ENCODE peak calls at places on chromosomes 3 and 15, in five cellular contexts. P is stomach, W is ovary, N is upper lobe of left lung, H is A549. D is an unnamed sample. For H3K4me1, the result is how much of the 10 kb centered on the place peaks cover.

GRCh38 chr3:13110678-13111116 is 37.5 kb upstream of the IQSEC1 start:
- DNase-seq in P (no peak), W (no peak), H (no peak), N (no peak), D (no peak)

GRCh38 chr15:22239806-22240180 is 159.5 kb downstream of the OR4M2 start:
- DNase-seq in P (no peak), N (no peak), H (no peak), W (no peak), D (no peak)

GRCh38 chr3:5126586-5126985 is 4.5 kb downstream of the ARL8B start:
- DNase-seq in W (no peak), P (no peak), N (no peak), H (no peak), D (no peak)

GRCh38 chr3:170718848-170719247 is 133.0 kb upstream of the SLC7A14 start:
- DNase-seq in H (no peak), P (no peak), W (no peak), N (no peak), D (no peak)

GRCh38 chr3:42647821-42648459 is 5.6 kb upstream of the ZBTB47 start:
- DNase-seq in H (no peak), N (no peak), W (no peak), P (no peak), D (no peak)

GRCh38 chr3:11604139-11604895 is 39.4 kb downstream of the VGLL4 start:
- DNase-seq in W (no peak), N (no peak), H (no peak), P (no peak), D (no peak)

GRCh38 chr3:128210711-128211110 is 57.4 kb downstream of the EEFSEC start:
- DNase-seq in H (no peak), P (no peak), N (no peak), W (no peak), D (no peak)

GRCh38 chr3:16789344-16790100 is 95.2 kb upstream of the PLCL2 start:
- DNase-seq in W (no peak), P (no peak), N (no peak), H (no peak), D (no peak)

GRCh38 chr15:96093063-96093462 is 237.4 kb upstream of the NR2F2 start:
- DNase-seq in P (no peak), W (no peak), N (no peak), H (no peak), D (no peak)

GRCh38 chr3:188706176-188706575 is 465.6 kb upstream of the TPRG1 start:
- DNase-seq in H (no peak), N (no peak), P (no peak), W (no peak), D (no peak)

GRCh38 chr3:45964139-45964538 is 20.9 kb downstream of the CXCR6 start:
- DNase-seq in P (no peak), W (no peak), H (no peak), N (no peak), D (no peak)

GRCh38 chr15:36426696-36427095 is 152.7 kb upstream of the CDIN1 start:
- DNase-seq in W (no peak), H (no peak), N (no peak), P (no peak), D (no peak)

GRCh38 chr3:127015282-127016042 is 32.5 kb downstream of the PLXNA1 start:
- DNase-seq in P (no peak), H (peak), N (no peak), W (no peak), D (no peak)

GRCh38 chr15:78174398-78174797 is 25.2 kb downstream of the IDH3A start:
- DNase-seq in W (no peak), N (no peak), H (no peak), P (no peak), D (peak)

GRCh38 chr15:90750186-90750585 is 33.0 kb downstream of the BLM start:
- DNase-seq in H (no peak), P (no peak), N (no peak), W (no peak), D (no peak)

GRCh38 chr3:158103956-158104338 is 2.3 kb downstream of the SHOX2 start:
- DNase-seq in W (no peak), N (peak), P (no peak), H (no peak), D (no peak)

GRCh38 chr3:160804762-160805161 is 48.7 kb downstream of the PPM1L start:
- DNase-seq in H (no peak), P (peak), N (no peak), W (peak), D (peak)

GRCh38 chr15:77455696-77456293 is 35.1 kb downstream of the HMG20A start:
- DNase-seq in N (no peak), P (no peak), W (no peak), H (no peak), D (no peak)

DNA sequence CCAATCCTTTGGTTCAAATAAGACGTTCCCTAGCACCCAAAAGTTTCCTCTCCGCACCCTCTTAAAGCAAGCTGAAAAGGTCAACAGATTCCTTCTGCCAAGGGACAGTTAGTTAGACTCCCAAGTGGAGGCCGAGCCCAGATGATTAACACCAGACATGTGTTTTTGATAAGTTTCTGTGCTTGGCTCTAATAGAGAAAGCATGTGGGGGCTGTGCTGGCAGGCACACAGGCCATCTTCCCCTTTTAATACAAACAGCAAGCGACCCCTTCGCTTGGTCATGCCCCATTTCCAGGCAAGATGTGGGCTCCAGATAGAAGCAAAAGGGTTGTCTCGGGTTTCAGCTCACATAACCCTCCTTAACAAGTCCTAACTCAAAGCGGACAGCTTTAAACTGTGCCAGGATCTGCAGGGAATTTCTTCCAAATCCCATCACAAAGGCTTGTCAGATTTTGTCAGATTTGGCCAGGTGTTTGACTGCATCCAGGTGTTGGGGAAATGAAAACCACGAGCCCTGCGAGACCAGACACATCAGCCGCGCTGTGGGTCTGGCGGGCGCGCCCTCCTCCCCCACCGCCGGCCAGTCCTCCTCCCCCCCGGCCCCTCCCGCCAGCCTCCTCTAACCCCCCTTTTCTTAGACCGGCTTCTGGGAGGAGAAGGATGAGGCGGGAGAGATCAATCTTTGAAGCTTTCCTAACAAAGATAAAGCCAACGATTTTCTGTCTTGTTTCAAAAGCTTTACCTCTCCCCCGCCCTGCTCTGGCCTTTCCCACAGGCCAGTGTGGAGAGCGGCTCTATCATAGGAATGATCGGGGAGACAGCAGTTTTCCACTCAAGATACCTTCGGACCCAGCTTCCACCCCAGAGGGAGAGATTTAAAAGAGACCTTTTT is 3.4 kb downstream of the HES1 start:
- DNase-seq in W (peak), H (peak), N (peak), P (no peak), D (no peak)
- H3K27ac ChIP-seq in W (no peak), H (peak), N (peak), P (peak), D (no peak)

GRCh38 chr15:63598467-63599400 is 1.5 kb downstream of the FBXL22 start:
- DNase-seq in W (no peak), H (no peak), N (no peak), P (peak), D (no peak)
- TF ChIP-seq POLR2A in W (no peak), H (no peak), N (no peak), P (no peak), D (no peak)

DNA sequence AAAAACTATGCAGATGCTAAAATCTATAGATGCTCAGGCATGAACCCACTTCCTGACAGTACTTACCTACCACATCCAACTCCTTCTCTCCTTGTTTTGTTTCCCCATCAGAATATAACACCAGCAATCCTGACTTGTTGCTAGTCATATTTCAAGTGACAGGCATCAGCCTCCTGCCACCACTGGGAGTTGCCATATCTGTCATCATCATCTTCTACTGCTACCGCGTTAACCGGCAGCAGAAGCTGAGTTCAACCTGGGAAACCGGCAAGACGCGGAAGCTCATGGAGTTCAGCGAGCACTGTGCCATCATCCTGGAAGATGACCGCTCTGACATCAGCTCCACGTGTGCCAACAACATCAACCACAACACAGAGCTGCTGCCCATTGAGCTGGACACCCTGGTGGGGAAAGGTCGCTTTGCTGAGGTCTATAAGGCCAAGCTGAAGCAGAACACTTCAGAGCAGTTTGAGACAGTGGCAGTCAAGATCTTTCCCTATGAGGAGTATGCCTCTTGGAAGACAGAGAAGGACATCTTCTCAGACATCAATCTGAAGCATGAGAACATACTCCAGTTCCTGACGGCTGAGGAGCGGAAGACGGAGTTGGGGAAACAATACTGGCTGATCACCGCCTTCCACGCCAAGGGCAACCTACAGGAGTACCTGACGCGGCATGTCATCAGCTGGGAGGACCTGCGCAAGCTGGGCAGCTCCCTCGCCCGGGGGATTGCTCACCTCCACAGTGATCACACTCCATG is 65.3 kb downstream of the TGFBR2 start:
- DNase-seq in P (no peak), H (no peak), N (peak), W (no peak), D (no peak)
- H3K4me1 ChIP-seq in P (under half), H (under half), N (under half), W (under half), D (under half)

GRCh38 chr15:70093070-70093469 is 4.6 kb downstream of the TLE3 start:
- DNase-seq in W (no peak), P (no peak), N (no peak), H (no peak), D (no peak)
- H3K27ac ChIP-seq in W (no peak), P (peak), N (no peak), H (no peak), D (no peak)

DNA sequence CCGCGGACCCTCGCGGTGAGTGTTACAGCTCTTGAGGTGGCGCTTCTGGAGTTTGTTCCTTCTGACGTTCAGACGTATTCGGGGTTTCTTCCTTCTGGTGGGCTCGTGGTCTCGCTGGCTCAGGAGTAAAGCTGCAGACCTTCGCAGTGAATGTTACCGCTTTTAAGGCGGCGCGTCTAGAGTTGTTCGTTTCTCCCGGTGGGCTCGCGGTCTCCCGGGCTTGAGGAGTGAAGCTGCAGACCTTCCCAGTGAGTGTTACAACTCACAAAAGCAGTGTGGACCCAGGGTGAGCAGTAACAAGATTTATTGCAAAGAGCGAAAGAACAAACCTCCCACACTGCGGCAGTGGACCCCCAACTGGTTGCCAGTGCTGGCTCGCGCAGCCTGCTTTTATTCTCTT is 177.1 kb downstream of the UACA start:
- DNase-seq in P (no peak), H (no peak), W (no peak), N (no peak), D (no peak)
- TF ChIP-seq POLR2A in P (no peak), H (no peak), W (no peak), N (no peak), D (no peak)

DNA sequence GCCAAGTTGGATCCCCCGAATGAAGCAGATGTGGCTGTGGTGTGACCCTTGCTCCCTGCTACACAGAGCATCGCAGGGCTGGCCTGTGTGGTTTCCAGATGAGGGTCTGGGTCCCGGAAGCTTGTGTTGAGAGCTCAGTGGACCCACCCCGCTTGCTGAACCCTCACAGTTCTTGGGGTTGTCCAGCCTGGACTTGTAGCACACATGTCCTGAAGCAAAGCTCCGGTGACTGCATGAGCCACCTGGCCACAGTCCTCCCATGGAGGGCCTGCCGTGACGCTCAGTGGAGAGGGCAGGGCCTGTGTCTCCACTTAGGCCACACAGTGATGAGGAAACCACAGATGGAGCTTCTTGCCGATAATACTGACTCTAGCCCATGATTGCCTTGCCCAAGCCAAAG is 62.7 kb downstream of the RGMA start:
- DNase-seq in N (no peak), P (no peak), W (no peak), H (no peak), D (no peak)
- H3K4me1 ChIP-seq in N (half or more), P (under half), W (under half), H (under half), D (under half)

GRCh38 chr3:108131105-108131794 is 40.4 kb upstream of the CD47 start:
- DNase-seq in H (peak), N (no peak), P (no peak), W (no peak), D (no peak)

GRCh38 chr3:108130705-108131104 is 39.9 kb upstream of the CD47 start:
- DNase-seq in H (no peak), W (no peak), N (no peak), P (no peak), D (no peak)

GRCh38 chr3:108132727-108133373 is 42.0 kb upstream of the CD47 start:
- DNase-seq in W (no peak), P (no peak), H (peak), N (no peak), D (no peak)

GRCh38 chr3:108130247-108130646 is 39.4 kb upstream of the CD47 start:
- DNase-seq in P (no peak), H (no peak), W (no peak), N (no peak), D (no peak)

GRCh38 chr3:108131795-108132134 is 40.9 kb upstream of the CD47 start:
- DNase-seq in W (no peak), P (no peak), H (no peak), N (no peak), D (no peak)
- H3K27ac ChIP-seq in W (no peak), P (no peak), H (no peak), N (peak), D (no peak)

GRCh38 chr15:40252438-40253178 is 13.7 kb downstream of the PAK6 start:
- DNase-seq in H (no peak), W (peak), N (peak), P (peak), D (peak)
- TF ChIP-seq POLR2A in H (no peak), W (no peak), N (no peak), P (no peak), D (no peak)

DNA sequence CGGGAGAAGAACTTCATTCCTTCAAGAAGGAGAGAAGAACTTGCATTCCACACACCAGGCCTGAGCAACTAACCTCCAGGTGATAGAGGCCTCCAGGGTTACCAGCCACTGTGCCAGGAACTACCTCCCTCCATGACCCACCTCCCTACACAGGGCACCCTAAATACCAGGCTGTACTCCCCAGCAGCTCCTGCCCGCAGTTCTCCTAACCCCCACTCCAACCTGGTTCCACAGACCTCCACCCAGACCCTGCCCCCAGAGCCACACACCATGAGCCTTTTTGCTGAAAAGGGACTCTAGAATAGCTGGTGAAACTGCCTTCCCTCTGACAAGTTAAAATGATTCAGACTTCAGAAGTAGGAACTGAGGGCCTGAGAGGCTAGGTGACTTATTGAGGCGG is 8.2 kb downstream of the IGDCC3 start:
- DNase-seq in P (no peak), N (no peak), W (no peak), H (no peak), D (no peak)
- H3K4me1 ChIP-seq in P (under half), N (under half), W (under half), H (under half), D (under half)